ENCODE peak calls at places on chromosomes 16 and 17, in four cellular contexts. Y is hepatocyte, E is Peyer's patch, D is right atrium auricular region. Z is an unnamed sample. For H3K36me3, the result is how much of the 10 kb centered on the place peaks cover.

GRCh38 chr17:2396192-2396567 is 4.7 kb downstream of the MNT start:
- DNase-seq in Y (no peak), E (no peak), D (no peak), Z (no peak)

GRCh38 chr17:72515291-72516065 is 394.7 kb downstream of the SOX9 start:
- DNase-seq in Y (no peak), E (no peak), D (no peak), Z (no peak)

GRCh38 chr17:56679148-56679766 is 85.8 kb downstream of the NOG start:
- DNase-seq in Y (peak), E (no peak), D (no peak), Z (no peak)

GRCh38 chr16:1989826-1990335 is at the start of gene SYNGR3:
- DNase-seq in Y (peak), E (no peak), D (no peak), Z (no peak)

GRCh38 chr17:71472809-71473789 is 647.7 kb upstream of the SOX9 start:
- DNase-seq in Y (peak), E (no peak), D (no peak), Z (no peak)

GRCh38 chr17:58303981-58304734 is 23.4 kb upstream of the MPO start:
- DNase-seq in Y (peak), E (peak), D (no peak), Z (peak)

GRCh38 chr17:30345089-30345433 is 11.2 kb upstream of the TMIGD1 start:
- DNase-seq in Y (no peak), E (no peak), D (no peak), Z (no peak)

GRCh38 chr17:61389670-61390478 is 9.8 kb upstream of the TBX2 start:
- DNase-seq in Y (peak), E (no peak), D (no peak), Z (peak)

GRCh38 chr16:85491798-85492616 is 121.1 kb upstream of the GSE1 start:
- DNase-seq in Y (peak), E (no peak), D (peak), Z (no peak)

GRCh38 chr17:59149051-59149450 is 5.9 kb downstream of the SKA2 start:
- DNase-seq in Y (no peak), E (no peak), D (no peak), Z (no peak)

GRCh38 chr16:30585022-30585399 is 486 bp downstream of the ZNF785 start:
- DNase-seq in Y (peak), E (no peak), D (no peak), Z (no peak)

GRCh38 chr17:68455756-68456528 is 1.4 kb downstream of the WIPI1 start:
- DNase-seq in Y (peak), E (no peak), D (no peak), Z (no peak)

GRCh38 chr16:84259691-84260090 is 19.9 kb upstream of the KCNG4 start:
- DNase-seq in Y (no peak), E (no peak), D (no peak), Z (no peak)

GRCh38 chr17:62792122-62792800 is 15.9 kb downstream of the MARCHF10 start:
- DNase-seq in Y (no peak), E (no peak), D (no peak), Z (peak)

GRCh38 chr16:20383106-20384029 is 21.2 kb downstream of the PDILT start:
- DNase-seq in Y (peak), E (no peak), D (peak), Z (peak)

GRCh38 chr16:57329718-57330327 is 28.8 kb upstream of the CCL22 start:
- DNase-seq in Y (no peak), E (no peak), D (no peak), Z (no peak)

GRCh38 chr17:50221500-50222480 is 20.4 kb upstream of the COL1A1 start:
- DNase-seq in Y (peak), E (no peak), D (peak), Z (peak)

GRCh38 chr17:82944990-82945389 is 105.2 kb upstream of the ZNF750 start:
- DNase-seq in Y (no peak), E (no peak), D (no peak), Z (no peak)
- H3K36me3 ChIP-seq in Y (under half), E (under half), D (under half), Z (half or more)

GRCh38 chr16:3781421-3781820 is 64.1 kb upstream of the TRAP1 start:
- DNase-seq in Y (no peak), E (no peak), D (no peak), Z (no peak)

GRCh38 chr16:3780570-3780969 is 63.2 kb upstream of the TRAP1 start:
- DNase-seq in Y (no peak), E (no peak), D (no peak), Z (no peak)

GRCh38 chr16:3782566-3782965 is 65.2 kb upstream of the TRAP1 start:
- DNase-seq in Y (no peak), E (no peak), D (peak), Z (no peak)

GRCh38 chr16:3785413-3785812 is 68.1 kb upstream of the TRAP1 start:
- DNase-seq in Y (no peak), E (no peak), D (no peak), Z (no peak)

GRCh38 chr16:3783516-3783915 is 66.2 kb upstream of the TRAP1 start:
- DNase-seq in Y (no peak), E (no peak), D (no peak), Z (no peak)
- H3K36me3 ChIP-seq in Y (under half), E (under half), D (half or more), Z (half or more)

GRCh38 chr17:74855323-74855722 is 4.4 kb downstream of the GRIN2C start:
- DNase-seq in Y (no peak), E (no peak), D (no peak), Z (no peak)
- H3K36me3 ChIP-seq in Y (under half), E (under half), D (under half), Z (under half)

GRCh38 chr16:4814542-4815173 is 12.2 kb upstream of the ROGDI start:
- DNase-seq in Y (no peak), E (no peak), D (no peak), Z (no peak)
- H3K36me3 ChIP-seq in Y (under half), E (under half), D (half or more), Z (half or more)

DNA sequence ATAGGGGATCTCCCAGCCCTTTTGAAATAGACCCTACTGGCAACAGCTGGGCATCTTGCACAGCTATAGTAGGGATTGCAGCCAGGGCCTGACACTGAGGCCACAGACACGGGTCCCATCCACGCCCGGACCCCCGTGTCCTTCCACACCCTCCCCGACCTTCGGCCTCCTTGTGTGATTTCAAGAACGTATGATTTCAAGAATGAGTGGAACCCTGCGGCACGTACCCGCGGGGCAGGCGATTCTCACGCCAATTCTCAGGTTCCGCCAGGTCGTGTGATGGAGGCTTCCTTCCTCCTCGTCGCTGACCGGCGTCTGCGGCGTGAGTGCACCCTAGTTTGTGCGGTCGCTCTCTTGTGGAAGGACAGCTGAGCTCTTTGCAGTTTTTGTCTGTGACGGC is 56.3 kb upstream of the GNG13 start:
- DNase-seq in Y (no peak), E (no peak), D (no peak), Z (no peak)
- H3K36me3 ChIP-seq in Y (under half), E (under half), D (under half), Z (under half)

GRCh38 chr16:185691-186090 is 5.4 kb downstream of the HBQ1 start:
- DNase-seq in Y (no peak), E (no peak), D (no peak), Z (no peak)
- H3K36me3 ChIP-seq in Y (under half), E (under half), D (under half), Z (under half)

DNA sequence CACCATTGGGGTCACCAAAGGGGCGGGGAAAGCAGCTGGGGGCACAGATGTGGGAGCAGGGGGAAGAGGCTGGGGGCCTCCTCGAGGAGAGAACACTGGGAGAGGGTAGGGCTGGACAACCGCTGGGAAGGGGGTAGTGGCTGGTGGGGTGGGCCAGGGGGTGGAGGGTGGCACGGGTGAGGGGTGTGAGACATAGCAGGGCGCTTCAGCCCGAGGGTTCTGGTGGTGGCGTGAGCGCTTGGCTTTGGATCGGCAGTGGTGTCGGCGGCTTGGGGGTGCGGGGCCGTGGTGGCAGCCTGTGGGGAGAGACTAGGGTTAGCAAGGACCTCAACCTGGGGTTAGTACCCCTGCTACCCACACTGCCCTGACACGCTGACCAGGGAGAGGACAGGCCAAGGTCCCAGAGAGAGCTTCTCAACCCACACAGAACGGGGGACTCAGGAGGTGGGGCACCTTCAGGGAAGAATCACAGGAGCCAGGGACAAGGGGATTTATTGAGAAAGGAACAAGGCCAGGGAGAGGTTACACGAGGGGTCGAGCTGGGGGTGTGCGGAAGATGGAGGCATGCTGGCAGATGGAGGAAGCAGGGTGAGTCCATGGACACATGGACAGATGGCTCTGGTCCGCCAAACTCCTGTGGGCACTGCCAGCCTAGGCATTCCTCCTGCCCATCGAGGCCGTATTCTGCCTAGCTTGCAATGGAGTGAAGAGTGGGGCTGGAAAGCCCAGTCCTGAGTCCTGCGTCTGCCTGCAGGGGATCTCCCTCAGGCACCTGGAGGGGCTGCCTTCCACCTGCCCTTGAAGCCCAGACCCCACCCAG is 8.4 kb downstream of the PER1 start:
- DNase-seq in Y (no peak), E (peak), D (no peak), Z (no peak)
- H3K36me3 ChIP-seq in Y (under half), E (under half), D (half or more), Z (half or more)

GRCh38 chr16:70766176-70766575 is 34.8 kb downstream of the VAC14 start:
- DNase-seq in Y (no peak), E (no peak), D (no peak), Z (no peak)
- H3K36me3 ChIP-seq in Y (under half), E (under half), D (under half), Z (under half)

GRCh38 chr17:47950448-47950847 is 7.2 kb downstream of the PRR15L start:
- DNase-seq in Y (peak), E (no peak), D (no peak), Z (no peak)
- H3K36me3 ChIP-seq in Y (under half), E (under half), D (under half), Z (under half)

DNA sequence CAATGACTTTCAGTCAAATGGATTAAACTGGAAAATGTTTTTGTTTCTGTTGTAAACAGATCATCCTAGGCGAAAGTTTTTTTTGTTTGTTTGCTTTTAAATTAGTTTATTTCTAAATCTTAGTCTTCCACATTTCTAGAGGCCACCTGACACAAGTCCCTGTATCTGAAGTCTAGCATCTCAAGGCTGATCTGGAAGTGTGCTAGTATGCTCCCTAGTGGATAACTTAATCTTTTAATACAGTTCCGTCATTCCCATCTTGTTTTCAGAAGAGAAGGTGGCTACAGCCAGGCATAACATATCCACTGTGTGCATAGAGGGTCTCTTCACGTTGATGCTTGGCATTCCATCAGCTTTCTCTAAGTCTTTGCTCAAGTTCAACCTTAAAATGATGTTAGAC is 7.6 kb downstream of the IFT20 start:
- DNase-seq in Y (no peak), E (no peak), D (no peak), Z (no peak)
- H3K36me3 ChIP-seq in Y (under half), E (under half), D (under half), Z (under half)

Z was measured in SJSA1.